ENCODE peak calls at places on chromosomes 6 and 20, in seven cellular contexts. H is WERI-Rb-1, Q is IMR-90, L is heart left ventricle, N is HFFc6, I is AG10803, G is endothelial cell of umbilical vein. W is an unnamed sample.

GRCh38 chr6:29263001-29263400 is 38.5 kb upstream of the OR14J1 start:
- DNase-seq in H (no peak), Q (no peak), L (no peak), N (no peak), I (no peak), G (no peak), W (no peak)

GRCh38 chr6:169035381-169036280 is 218.0 kb downstream of the THBS2 start:
- DNase-seq in H (no peak), Q (peak; percentile 44), L (no peak), N (peak; percentile 86), I (peak; percentile 89), G (no peak), W (no peak)

GRCh38 chr6:155528982-155529453 is 73.4 kb upstream of the NOX3 start:
- DNase-seq in H (no peak), Q (peak; percentile 94), L (peak; percentile 27), N (peak; percentile 94), I (peak; percentile 90), G (peak; percentile 95), W (no peak)

GRCh38 chr6:159080217-159080976 is 35.6 kb upstream of the TAGAP start:
- DNase-seq in H (no peak), Q (no peak), L (no peak), N (no peak), I (no peak), G (no peak), W (no peak)

GRCh38 chr6:108953681-108954080 is 105.5 kb downstream of the ARMC2 start:
- DNase-seq in H (no peak), Q (peak; percentile 38), L (no peak), N (no peak), I (peak; percentile 65), G (no peak), W (no peak)

GRCh38 chr6:38404355-38404754 is 235.4 kb downstream of the BTBD9 start:
- DNase-seq in H (no peak), Q (no peak), L (no peak), N (no peak), I (peak; percentile 15), G (peak; percentile 46), W (no peak)

GRCh38 chr6:35014786-35015185 is 125.7 kb downstream of the ANKS1A start:
- DNase-seq in H (no peak), Q (peak; percentile 78), L (no peak), N (peak; percentile 61), I (peak; percentile 74), G (peak; percentile 24), W (no peak)

GRCh38 chr20:58216334-58216733 is 12.1 kb downstream of the ANKRD60 start:
- DNase-seq in H (no peak), Q (peak; percentile 19), L (no peak), N (no peak), I (peak; percentile 37), G (no peak), W (no peak)

GRCh38 chr6:113458368-113459010 is 398.7 kb upstream of the MARCKS start:
- DNase-seq in H (no peak), Q (peak; percentile 45), L (no peak), N (no peak), I (no peak), G (peak; percentile 54), W (no peak)

GRCh38 chr6:142943746-142944125 is 1.2 kb downstream of the HIVEP2 start:
- DNase-seq in H (no peak), Q (peak; percentile 48), L (no peak), N (no peak), I (peak; percentile 48), G (peak; percentile 38), W (no peak)

GRCh38 chr6:143940011-143940597 is 68.0 kb downstream of the PLAGL1 start:
- DNase-seq in H (peak; percentile 57), Q (peak; percentile 38), L (no peak), N (peak; percentile 46), I (peak; percentile 38), G (peak; percentile 45), W (no peak)

GRCh38 chr6:111938710-111939109 is 65.5 kb upstream of the FYN start:
- DNase-seq in H (no peak), Q (peak; percentile 93), L (no peak), N (peak; percentile 63), I (peak; percentile 51), G (peak; percentile 37), W (no peak)

GRCh38 chr20:51372176-51372803 is 170.2 kb downstream of the NFATC2 start:
- DNase-seq in H (peak; percentile 33), Q (peak; percentile 74), L (peak; percentile 66), N (peak; percentile 45), I (peak; percentile 62), G (peak; percentile 73), W (peak; percentile 80)

GRCh38 chr20:24587384-24588046 is 118.1 kb downstream of the SYNDIG1 start:
- DNase-seq in H (no peak), Q (no peak), L (no peak), N (no peak), I (no peak), G (no peak), W (no peak)

GRCh38 chr20:5784735-5785134 is 34.5 kb downstream of the SHLD1 start:
- DNase-seq in H (no peak), Q (no peak), L (no peak), N (no peak), I (no peak), G (no peak), W (no peak)

GRCh38 chr6:154923199-154923869 is 71.8 kb upstream of the TIAM2 start:
- DNase-seq in H (peak; percentile 61), Q (no peak), L (no peak), N (no peak), I (no peak), G (no peak), W (no peak)

GRCh38 chr6:74208239-74208638 is 512.2 kb downstream of the CD109 start:
- DNase-seq in H (no peak), Q (no peak), L (no peak), N (no peak), I (no peak), G (no peak), W (no peak)

GRCh38 chr20:62812181-62812906 is 4.5 kb upstream of the COL9A3 start:
- DNase-seq in H (no peak), Q (no peak), L (no peak), N (no peak), I (no peak), G (no peak), W (no peak)

GRCh38 chr6:113595921-113596376 is 261.2 kb upstream of the MARCKS start:
- DNase-seq in H (no peak), Q (peak; percentile 50), L (peak; percentile 17), N (peak; percentile 42), I (peak; percentile 98), G (no peak), W (no peak)

GRCh38 chr20:62476074-62476838 is 461 bp upstream of the GATA5 start:
- DNase-seq in H (no peak), Q (no peak), L (no peak), N (no peak), I (no peak), G (no peak), W (no peak)

GRCh38 chr20:5531318-5532081 is 214.7 kb upstream of the PROKR2 start:
- DNase-seq in H (no peak), Q (peak; percentile 35), L (no peak), N (peak; percentile 10), I (peak; percentile 72), G (no peak), W (no peak)

GRCh38 chr6:150254671-150255228 is 111.9 kb downstream of the PPP1R14C start:
- DNase-seq in H (no peak), Q (peak; percentile 27), L (no peak), N (no peak), I (no peak), G (no peak), W (no peak)

GRCh38 chr6:37731888-37732287 is 34.2 kb upstream of the MDGA1 start:
- DNase-seq in H (no peak), Q (no peak), L (no peak), N (no peak), I (no peak), G (no peak), W (no peak)

GRCh38 chr6:169520104-169520503 is 181.7 kb downstream of the WDR27 start:
- DNase-seq in H (no peak), Q (peak; percentile 70), L (no peak), N (peak; percentile 50), I (peak; percentile 72), G (no peak), W (no peak)

GRCh38 chr20:14732996-14733395 is 395.6 kb upstream of the FLRT3 start:
- DNase-seq in H (no peak), Q (no peak), L (no peak), N (no peak), I (no peak), G (no peak), W (no peak)

GRCh38 chr6:138540468-138540867 is 41.2 kb upstream of the NHSL1 start:
- DNase-seq in H (no peak), Q (peak; percentile 97), L (no peak), N (peak; percentile 82), I (peak; percentile 96), G (no peak), W (no peak)

GRCh38 chr6:13402711-13403110 is 74.4 kb upstream of the TBC1D7 start:
- DNase-seq in H (no peak), Q (no peak), L (no peak), N (no peak), I (no peak), G (no peak), W (no peak)
- TF ChIP-seq CTCF in H (no peak), Q (no peak), L (no peak), N (no peak), I (no peak), G (no peak), W (no peak)

GRCh38 chr6:71444222-71444621 is 155.6 kb downstream of the OGFRL1 start:
- DNase-seq in H (no peak), Q (no peak), L (no peak), N (no peak), I (no peak), G (peak; percentile 41), W (no peak)
- TF ChIP-seq CTCF in H (no peak), Q (no peak), L (peak; percentile 9), N (no peak), I (no peak), G (no peak), W (no peak)

GRCh38 chr6:11202513-11203305 is 29.8 kb downstream of the NEDD9 start:
- DNase-seq in H (no peak), Q (peak; percentile 41), L (no peak), N (no peak), I (peak; percentile 50), G (peak; percentile 76), W (no peak)
- TF ChIP-seq CTCF in H (no peak), Q (no peak), L (no peak), N (no peak), I (no peak), G (no peak), W (no peak)

GRCh38 chr6:87092435-87092834 is 2.5 kb downstream of the CGA start:
- DNase-seq in H (no peak), Q (no peak), L (no peak), N (no peak), I (no peak), G (no peak), W (no peak)

GRCh38 chr6:87093651-87094050 is 1.3 kb downstream of the CGA start:
- DNase-seq in H (no peak), Q (peak; percentile 61), L (no peak), N (peak; percentile 23), I (peak; percentile 8), G (peak; percentile 51), W (no peak)

GRCh38 chr6:87095056-87095527 is at the start of gene CGA:
- DNase-seq in H (no peak), Q (no peak), L (no peak), N (no peak), I (no peak), G (peak; percentile 12), W (no peak)

GRCh38 chr6:87094576-87094975 is 330 bp downstream of the CGA start:
- DNase-seq in H (no peak), Q (no peak), L (no peak), N (no peak), I (no peak), G (no peak), W (no peak)

GRCh38 chr6:87093199-87093598 is 1.7 kb downstream of the CGA start:
- DNase-seq in H (no peak), Q (no peak), L (no peak), N (no peak), I (no peak), G (peak; percentile 3), W (no peak)
- TF ChIP-seq CTCF in H (no peak), Q (no peak), L (no peak), N (no peak), I (no peak), G (no peak), W (no peak)